ENCODE peak calls at places on chromosomes 5 and 9, in nine cellular contexts. A is stomach, Z is GM23338, N is breast epithelium, Q is prostate gland, K is K562, W is endothelial cell of umbilical vein, I is spleen, D is HCT116. O is an unnamed sample. For H3K4me1, the result is how much of the 10 kb centered on the place peaks cover.

GRCh38 chr5:7616897-7617296 is 221.0 kb downstream of the ADCY2 start:
- DNase-seq in A (no peak), Z (no peak), N (no peak), Q (no peak), K (no peak), W (no peak), I (no peak), D (no peak), O (no peak)

GRCh38 chr5:126460459-126460858 is 37.2 kb downstream of the GRAMD2B start:
- DNase-seq in A (no peak), Z (no peak), N (no peak), Q (no peak), K (no peak), W (no peak), I (no peak), D (no peak), O (no peak)

GRCh38 chr5:177492841-177493240 is 4.6 kb downstream of the PDLIM7 start:
- DNase-seq in A (no peak), Z (no peak), N (no peak), Q (no peak), K (no peak), W (no peak), I (no peak), D (no peak), O (no peak)

GRCh38 chr5:3305432-3305831 is 290.2 kb upstream of the IRX1 start:
- DNase-seq in A (no peak), Z (no peak), N (no peak), Q (no peak), K (no peak), W (no peak), I (peak), D (no peak), O (no peak)

GRCh38 chr5:121285861-121286527 is 565.7 kb upstream of the FTMT start:
- DNase-seq in A (no peak), Z (no peak), N (no peak), Q (no peak), K (no peak), W (no peak), I (no peak), D (no peak), O (no peak)

GRCh38 chr5:174086751-174087150 is 41.2 kb downstream of the NSG2 start:
- DNase-seq in A (no peak), Z (no peak), N (no peak), Q (no peak), K (no peak), W (no peak), I (no peak), D (no peak), O (no peak)

GRCh38 chr5:135471726-135472125 is 19.6 kb upstream of the TIFAB start:
- DNase-seq in A (no peak), Z (no peak), N (no peak), Q (no peak), K (no peak), W (no peak), I (no peak), D (no peak), O (no peak)

GRCh38 chr9:132798817-132799790 is 79.0 kb downstream of the AK8 start:
- DNase-seq in A (peak), Z (peak), N (no peak), Q (peak), K (peak), W (peak), I (no peak), D (no peak), O (no peak)

GRCh38 chr5:131932235-131932634 is 13.2 kb downstream of the MEIKIN start:
- DNase-seq in A (no peak), Z (peak), N (no peak), Q (no peak), K (no peak), W (no peak), I (no peak), D (no peak), O (no peak)

GRCh38 chr5:72842816-72843215 is 26.4 kb downstream of the TNPO1 start:
- DNase-seq in A (no peak), Z (peak), N (no peak), Q (no peak), K (peak), W (peak), I (no peak), D (peak), O (peak)

GRCh38 chr9:15146121-15146820 is 160.7 kb downstream of the TTC39B start:
- DNase-seq in A (no peak), Z (no peak), N (no peak), Q (no peak), K (no peak), W (no peak), I (no peak), D (no peak), O (no peak)

GRCh38 chr9:106613250-106613737 is 249.7 kb upstream of the ZNF462 start:
- DNase-seq in A (peak), Z (no peak), N (no peak), Q (peak), K (no peak), W (no peak), I (no peak), D (no peak), O (no peak)

GRCh38 chr5:35263266-35263665 is 33.0 kb upstream of the PRLR start:
- DNase-seq in A (no peak), Z (no peak), N (no peak), Q (no peak), K (no peak), W (no peak), I (no peak), D (no peak), O (no peak)

GRCh38 chr9:137305060-137305787 is 3.2 kb upstream of the NRARP start:
- DNase-seq in A (peak), Z (peak), N (peak), Q (peak), K (peak), W (peak), I (peak), D (no peak), O (no peak)

GRCh38 chr9:31608413-31608812 is 776.0 kb upstream of the ACO1 start:
- DNase-seq in A (no peak), Z (no peak), N (no peak), Q (no peak), K (no peak), W (peak), I (no peak), D (no peak), O (no peak)

GRCh38 chr5:51465165-51465564 is 81.9 kb downstream of the ISL1 start:
- DNase-seq in A (peak), Z (peak), N (no peak), Q (no peak), K (no peak), W (no peak), I (no peak), D (no peak), O (no peak)

DNA sequence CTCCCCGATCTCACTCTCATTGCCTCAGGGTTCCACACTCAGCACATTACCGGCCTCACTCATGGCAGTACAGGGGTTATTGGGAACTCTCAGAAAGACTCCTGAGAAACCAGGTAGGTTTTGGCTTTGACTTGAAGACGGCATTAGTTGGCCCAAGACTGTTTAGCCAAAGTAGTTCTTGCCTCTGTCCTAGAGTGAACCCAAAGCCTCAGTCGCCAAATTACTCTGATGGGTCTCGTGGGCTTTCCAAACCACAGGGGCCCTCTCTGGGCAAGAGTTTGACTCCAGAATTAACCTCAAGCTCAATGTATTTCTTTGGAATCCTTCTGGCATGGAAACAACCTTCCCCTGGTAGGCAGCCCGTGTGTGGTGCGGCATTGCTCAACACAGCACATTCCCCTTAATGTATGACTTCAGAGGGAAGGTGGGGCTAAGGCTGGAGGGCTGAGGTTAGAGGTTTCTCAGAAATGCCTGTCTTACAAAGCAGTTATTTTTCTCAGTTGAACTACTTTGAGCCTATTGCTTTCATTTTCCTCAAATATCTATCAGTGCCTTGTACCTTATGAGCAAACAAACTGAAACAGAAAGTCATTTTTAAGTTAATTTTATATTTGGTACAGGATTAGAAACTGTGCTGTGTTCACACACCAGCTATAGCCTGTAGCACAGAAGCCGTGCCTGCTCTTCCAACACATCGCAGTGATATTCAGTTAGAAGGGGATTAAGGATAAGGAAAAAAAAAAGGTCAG is 123.8 kb upstream of the HAPLN1 start:
- DNase-seq in A (no peak), Z (peak), N (no peak), Q (no peak), K (no peak), W (no peak), I (no peak), D (no peak), O (no peak)
- TF ChIP-seq POLR2AphosphoS5 in A (no peak), Z (no peak), N (no peak), Q (no peak), K (no peak), W (no peak), I (no peak), D (no peak), O (no peak)

DNA sequence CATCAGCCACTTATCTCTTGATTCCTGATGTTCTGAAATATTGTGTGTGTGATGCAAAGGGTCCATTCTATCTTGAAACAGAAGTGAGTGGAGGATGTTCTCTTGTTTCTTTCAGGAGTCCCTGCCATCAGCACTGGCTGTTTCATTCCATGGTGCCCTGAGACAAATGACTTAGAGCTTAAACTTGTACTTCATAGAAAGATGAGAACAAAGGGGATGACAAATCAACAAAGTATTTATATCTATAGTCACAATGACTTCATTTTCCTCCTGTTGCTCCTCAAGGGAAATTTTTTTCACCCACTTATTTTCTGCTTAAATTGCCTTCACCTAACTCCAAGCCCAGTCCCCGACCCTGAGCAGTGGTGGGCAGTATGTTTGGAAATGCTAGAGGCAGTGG is 171.6 kb downstream of the TARS1 start:
- DNase-seq in A (no peak), Z (no peak), N (no peak), Q (no peak), K (no peak), W (no peak), I (no peak), D (no peak), O (no peak)
- H3K4me1 ChIP-seq in A (under half), Z (under half), N (under half), Q (under half), K (under half), W (under half), I (under half), D (under half), O (under half)

DNA sequence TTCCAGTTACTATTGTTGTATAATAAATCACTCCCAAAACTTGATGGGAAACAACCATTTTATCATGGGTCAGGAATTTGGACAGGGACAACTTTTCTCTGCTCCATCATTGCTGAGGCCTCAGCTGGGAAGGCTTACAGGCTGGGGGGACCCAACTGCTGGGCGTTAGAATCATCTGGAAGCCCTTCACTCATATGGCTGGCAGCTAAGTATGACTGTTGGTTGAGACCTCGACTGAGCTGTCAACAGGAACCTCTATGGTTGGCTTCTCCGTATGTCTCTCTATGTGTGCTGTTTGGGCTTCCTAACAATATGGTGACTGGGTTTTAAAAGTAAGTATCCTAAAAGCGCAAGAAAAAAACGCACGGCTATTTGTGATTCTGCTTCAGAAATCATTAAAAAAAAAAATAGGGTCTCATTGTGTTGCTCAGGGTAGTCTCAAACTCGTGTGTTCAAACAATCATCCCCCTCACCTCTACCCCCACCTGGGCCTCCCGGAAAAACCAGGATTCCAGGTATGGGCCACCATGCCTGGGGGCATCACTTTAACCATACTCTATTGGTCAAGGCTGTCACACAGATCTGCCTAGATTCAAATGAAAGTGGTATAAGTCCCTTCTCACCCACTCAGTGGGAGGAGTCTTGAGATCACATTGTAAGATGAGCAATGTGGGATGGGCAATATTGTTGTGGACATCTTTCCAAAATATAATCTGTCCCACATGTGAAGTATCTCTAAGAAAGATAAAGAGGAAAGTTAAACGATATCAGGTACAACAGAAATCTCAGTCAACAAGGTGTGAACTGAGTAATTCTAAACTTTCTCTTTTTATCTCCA is 15.2 kb downstream of the FNBP1 start:
- DNase-seq in A (no peak), Z (no peak), N (no peak), Q (no peak), K (no peak), W (no peak), I (no peak), D (no peak), O (no peak)
- TF ChIP-seq POLR2AphosphoS5 in A (no peak), Z (no peak), N (no peak), Q (no peak), K (no peak), W (no peak), I (no peak), D (no peak), O (no peak)

GRCh38 chr5:9335754-9336495 is 209.9 kb downstream of the SEMA5A start:
- DNase-seq in A (no peak), Z (no peak), N (no peak), Q (no peak), K (no peak), W (no peak), I (no peak), D (no peak), O (no peak)
- H3K4me1 ChIP-seq in A (under half), Z (under half), N (under half), Q (under half), K (under half), W (under half), I (under half), D (under half), O (under half)

GRCh38 chr9:134731497-134732391 is 90.1 kb downstream of the COL5A1 start:
- DNase-seq in A (no peak), Z (no peak), N (no peak), Q (no peak), K (no peak), W (no peak), I (no peak), D (no peak), O (no peak)
- TF ChIP-seq POLR2AphosphoS5 in A (no peak), Z (no peak), N (no peak), Q (no peak), K (no peak), W (no peak), I (no peak), D (no peak), O (no peak)

DNA sequence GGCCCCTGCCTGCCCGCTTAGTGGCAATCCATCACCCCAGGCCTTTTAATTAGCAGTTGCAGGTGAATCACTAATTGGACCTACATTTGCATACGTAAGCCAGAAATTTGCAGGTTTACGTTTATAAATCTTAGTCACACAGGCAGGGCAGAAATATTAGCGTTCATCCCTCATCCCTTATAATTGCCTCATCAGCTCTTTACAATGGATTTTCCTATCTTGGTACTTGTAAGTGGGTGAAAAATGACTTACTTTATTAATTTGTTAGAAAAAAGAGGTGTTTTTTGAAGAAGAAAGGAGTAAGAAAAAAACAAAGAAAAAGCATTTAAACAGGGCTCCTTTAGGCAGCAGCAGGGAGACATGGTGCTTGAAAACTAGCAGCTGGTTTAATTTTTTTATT is 98.7 kb upstream of the RPS23 start:
- DNase-seq in A (no peak), Z (no peak), N (no peak), Q (no peak), K (no peak), W (no peak), I (no peak), D (no peak), O (no peak)
- H3K4me1 ChIP-seq in A (under half), Z (under half), N (under half), Q (under half), K (under half), W (under half), I (under half), D (under half), O (under half)